ENCODE peak calls at places on chromosomes 5 and 9, in five cellular contexts. F, L, D, Y and B are unnamed samples. For H3K9me3, the result is how much of the 10 kb centered on the place peaks cover.

GRCh38 chr5:99037668-99038067 is 108.9 kb upstream of the CHD1 start:
- DNase-seq in F (no peak), L (peak), D (no peak), Y (no peak), B (no peak)

GRCh38 chr5:2887401-2888348 is 136.2 kb upstream of the IRX2 start:
- DNase-seq in F (no peak), L (no peak), D (no peak), Y (no peak), B (no peak)

GRCh38 chr9:111743275-111743674 is 51.5 kb downstream of the SHOC1 start:
- DNase-seq in F (peak), L (no peak), D (no peak), Y (no peak), B (peak)

GRCh38 chr9:126582427-126582826 is 31.3 kb upstream of the LMX1B start:
- DNase-seq in F (no peak), L (no peak), D (no peak), Y (no peak), B (no peak)

GRCh38 chr9:7976856-7977255 is 177.3 kb upstream of the DMAC1 start:
- DNase-seq in F (no peak), L (no peak), D (no peak), Y (no peak), B (no peak)

GRCh38 chr9:21841133-21841532 is 38.7 kb downstream of the MTAP start:
- DNase-seq in F (no peak), L (no peak), D (no peak), Y (no peak), B (no peak)

GRCh38 chr9:137278061-137278912 is 761 bp downstream of the TOR4A start:
- DNase-seq in F (peak), L (peak), D (no peak), Y (no peak), B (no peak)

GRCh38 chr5:114296191-114296590 is 65.7 kb upstream of the KCNN2 start:
- DNase-seq in F (peak), L (no peak), D (no peak), Y (no peak), B (peak)

GRCh38 chr5:157827429-157827828 is 31.5 kb downstream of the CLINT1 start:
- DNase-seq in F (peak), L (no peak), D (no peak), Y (no peak), B (no peak)

GRCh38 chr9:90956026-90956810 is 154.6 kb downstream of the SYK start:
- DNase-seq in F (peak), L (no peak), D (no peak), Y (no peak), B (no peak)

GRCh38 chr9:114894801-114895433 is 35.5 kb downstream of the TNFSF8 start:
- DNase-seq in F (peak), L (no peak), D (no peak), Y (no peak), B (peak)

GRCh38 chr9:33166263-33167083 is 663 bp downstream of the B4GALT1 start:
- DNase-seq in F (no peak), L (peak), D (no peak), Y (no peak), B (no peak)

GRCh38 chr5:132781029-132781428 is 4.0 kb upstream of the SEPTIN8 start:
- DNase-seq in F (no peak), L (no peak), D (no peak), Y (no peak), B (no peak)

GRCh38 chr5:116632890-116633289 is 58.3 kb upstream of the SEMA6A start:
- DNase-seq in F (no peak), L (no peak), D (no peak), Y (no peak), B (no peak)

GRCh38 chr9:136711751-136712689 is at the start of gene DIPK1B:
- DNase-seq in F (no peak), L (no peak), D (no peak), Y (peak), B (no peak)

GRCh38 chr5:109063223-109063622 is 315.5 kb downstream of the FER start:
- DNase-seq in F (peak), L (no peak), D (no peak), Y (no peak), B (no peak)

GRCh38 chr9:125551781-125552180 is 155.2 kb downstream of the MAPKAP1 start:
- DNase-seq in F (peak), L (no peak), D (no peak), Y (no peak), B (no peak)

GRCh38 chr9:90891656-90892055 is 90.0 kb downstream of the SYK start:
- DNase-seq in F (no peak), L (no peak), D (no peak), Y (no peak), B (no peak)

GRCh38 chr5:157046041-157046440 is 12.9 kb downstream of the HAVCR1 start:
- DNase-seq in F (peak), L (no peak), D (no peak), Y (no peak), B (no peak)

GRCh38 chr9:103364753-103365152 is 369.6 kb downstream of the CYLC2 start:
- DNase-seq in F (peak), L (no peak), D (no peak), Y (no peak), B (no peak)

GRCh38 chr5:86968311-86968753 is 299.4 kb upstream of the RASA1 start:
- DNase-seq in F (peak), L (no peak), D (no peak), Y (peak), B (peak)

GRCh38 chr9:123893146-123893545 is 36.8 kb downstream of the DENND1A start:
- DNase-seq in F (no peak), L (no peak), D (no peak), Y (no peak), B (no peak)

GRCh38 chr9:123893831-123894460 is 36.0 kb downstream of the DENND1A start:
- DNase-seq in F (peak), L (no peak), D (no peak), Y (no peak), B (peak)

GRCh38 chr9:123894822-123895221 is 35.1 kb downstream of the DENND1A start:
- DNase-seq in F (no peak), L (no peak), D (no peak), Y (no peak), B (no peak)
- H3K4me3 ChIP-seq in F (no peak), L (no peak), D (no peak), Y (no peak), B (no peak)

DNA sequence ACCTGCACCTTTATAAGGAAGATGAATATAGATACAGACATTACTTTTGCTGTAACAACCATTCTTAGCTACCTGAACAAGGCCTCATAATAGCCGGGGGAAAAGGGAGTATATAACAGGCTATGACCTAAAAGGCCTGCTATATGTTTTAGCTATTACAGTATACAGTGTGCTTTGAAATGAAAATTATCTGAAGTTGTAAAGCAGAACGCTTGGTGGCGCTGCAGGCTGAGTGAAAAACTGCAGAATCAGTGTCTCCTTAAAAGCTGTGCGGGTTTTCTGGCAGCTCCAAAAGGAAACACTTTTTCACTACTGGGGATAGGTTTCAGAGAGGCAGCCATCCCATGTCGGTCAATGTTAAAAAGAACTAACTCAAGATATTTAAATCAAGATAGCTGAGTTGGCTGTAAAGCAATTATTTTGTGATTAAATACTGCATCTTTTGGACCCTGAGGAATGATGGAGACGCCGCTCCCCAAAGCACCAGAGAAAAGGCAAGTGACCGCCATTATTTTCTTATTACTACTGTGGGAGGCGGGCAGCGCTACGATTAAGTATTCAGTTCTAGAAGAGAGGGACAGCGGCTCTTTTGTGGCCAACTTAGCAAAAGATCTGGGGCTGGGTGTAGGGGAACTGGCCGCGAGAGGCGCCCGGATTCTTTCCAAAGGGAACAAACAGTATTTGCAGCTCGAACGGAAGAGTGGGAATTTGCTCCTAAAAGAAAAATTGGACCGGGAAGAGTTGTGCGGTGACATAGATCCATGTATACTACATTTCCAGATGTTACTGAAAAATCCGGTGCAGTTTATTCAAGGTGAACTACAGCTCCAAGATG is 5.9 kb downstream of the PCDHB6 start:
- DNase-seq in F (no peak), L (no peak), D (no peak), Y (no peak), B (no peak)
- H3K9me3 ChIP-seq in F (under half), L (under half), D (under half), Y (under half), B (under half)

DNA sequence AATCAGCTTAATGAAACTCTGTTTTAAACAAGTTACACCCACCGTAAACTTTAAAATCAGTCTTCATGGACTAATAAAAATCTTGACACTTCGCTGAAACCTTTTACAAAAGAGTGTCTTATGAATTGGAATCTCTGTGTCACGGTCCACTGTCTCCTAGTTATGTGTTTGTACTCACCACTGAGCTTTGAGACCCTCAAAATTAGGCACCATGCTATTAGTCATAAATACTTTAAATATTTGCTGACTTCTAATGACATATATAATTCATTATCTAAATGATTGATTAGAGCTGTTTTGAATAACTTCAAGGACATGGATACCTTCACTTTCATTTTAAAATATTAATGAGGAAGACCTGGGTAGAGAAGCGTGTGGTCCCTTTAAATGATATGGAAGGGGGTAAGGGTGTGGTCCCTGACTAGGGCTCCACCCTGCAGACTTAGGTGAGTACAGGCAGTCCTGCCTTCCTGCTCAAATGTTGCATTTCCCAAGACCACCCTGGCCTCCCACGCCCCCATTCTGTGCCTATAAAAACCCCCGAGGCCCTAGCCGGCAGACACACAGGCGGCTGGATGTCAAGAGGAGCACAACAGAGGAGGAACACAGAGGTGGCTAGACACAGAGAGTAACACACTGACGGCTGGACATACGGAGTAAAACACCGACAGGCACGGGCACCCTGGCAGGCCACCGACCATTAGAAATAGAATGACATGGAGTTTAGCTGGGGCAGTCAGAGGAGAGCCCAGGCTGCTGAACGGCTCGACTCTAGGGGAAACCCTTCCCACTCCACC is 179.0 kb upstream of the CDH9 start:
- DNase-seq in F (no peak), L (no peak), D (no peak), Y (no peak), B (no peak)
- H3K4me3 ChIP-seq in F (no peak), L (no peak), D (no peak), Y (no peak), B (no peak)

DNA sequence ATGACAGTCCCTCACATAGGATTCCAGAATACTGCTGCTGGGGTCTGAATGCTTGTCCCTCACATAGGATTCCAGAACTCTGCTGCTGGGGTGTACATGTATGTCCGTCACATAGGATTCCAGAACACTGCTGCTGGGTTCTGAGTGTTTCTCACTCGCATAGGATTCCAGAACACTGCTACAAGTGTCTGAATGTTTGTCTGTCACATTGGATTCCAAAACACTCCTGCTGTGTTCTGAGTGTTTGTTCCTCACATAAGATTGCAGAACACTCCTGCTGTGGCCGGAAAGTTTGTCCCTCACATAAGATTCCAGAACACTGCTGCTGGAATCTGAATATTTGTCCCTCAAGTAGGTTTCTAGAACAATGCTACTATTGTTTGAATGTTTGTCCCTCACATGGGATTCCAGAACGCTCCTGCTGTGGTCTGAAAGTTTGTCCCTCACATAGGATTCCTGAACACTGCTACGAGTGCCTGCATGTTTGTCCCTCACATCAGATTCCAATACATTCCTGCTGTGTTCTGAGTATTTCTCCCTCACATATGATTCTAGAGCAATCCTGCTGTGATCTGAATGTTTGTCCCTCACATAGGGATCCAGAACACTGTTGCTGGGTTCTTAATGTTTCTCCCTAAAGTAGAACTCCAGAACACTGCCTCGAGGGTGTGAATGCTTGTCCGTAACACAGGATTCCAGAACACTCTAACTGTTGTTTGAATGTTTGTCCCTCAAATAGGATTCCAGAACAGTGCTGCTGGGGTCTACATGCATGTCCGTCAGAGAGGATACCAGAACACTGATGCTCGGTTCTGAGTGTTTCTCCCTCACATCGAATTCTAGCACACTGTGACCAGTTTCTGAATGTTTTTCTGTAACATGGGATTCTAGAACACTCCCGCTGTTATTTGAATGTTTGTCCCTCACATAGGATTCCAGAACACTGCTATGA is 200.4 kb downstream of the FOXD4L6 start:
- DNase-seq in F (no peak), L (no peak), D (no peak), Y (no peak), B (no peak)
- H3K9me3 ChIP-seq in F (under half), L (half or more), D (under half), Y (under half), B (under half)

DNA sequence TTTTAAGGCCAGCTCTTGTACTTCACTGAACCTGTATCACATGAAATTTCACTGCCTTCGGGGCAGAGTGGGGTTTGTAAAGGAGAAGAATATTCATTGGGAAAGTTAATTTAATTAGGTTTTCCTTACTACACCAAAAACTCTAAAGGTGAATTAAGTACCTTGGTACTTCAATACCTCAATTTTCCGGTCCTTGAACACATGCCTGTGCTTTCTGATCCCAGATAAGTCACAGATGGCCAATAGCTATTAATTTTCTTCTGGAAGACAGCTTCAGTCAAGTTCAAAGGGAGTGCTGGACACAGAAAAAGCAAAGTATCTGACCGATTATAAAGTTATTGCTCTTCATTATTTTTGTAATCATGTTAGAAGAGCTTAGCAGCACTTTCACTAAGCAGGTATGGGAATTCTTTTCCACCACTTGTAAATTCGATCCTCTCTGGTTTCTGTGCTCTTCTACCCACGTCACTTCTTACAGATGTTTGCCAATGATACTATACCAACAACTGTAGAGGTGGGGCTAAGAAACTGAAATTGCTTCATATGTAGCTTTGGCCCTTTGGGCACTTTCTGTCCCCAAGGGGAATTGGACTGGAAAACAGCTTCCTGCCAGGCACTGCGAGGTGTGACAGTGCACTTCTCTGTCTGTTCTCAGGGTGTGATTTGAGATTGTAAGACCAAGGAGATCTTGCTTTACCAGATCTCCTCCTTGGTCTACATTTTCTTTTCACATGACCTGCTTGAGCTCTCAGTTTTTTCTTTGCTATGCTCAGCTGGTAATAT is 164.0 kb downstream of the CCDC192 start:
- DNase-seq in F (no peak), L (no peak), D (no peak), Y (no peak), B (no peak)
- H3K4me3 ChIP-seq in F (no peak), L (no peak), D (no peak), Y (no peak), B (no peak)

DNA sequence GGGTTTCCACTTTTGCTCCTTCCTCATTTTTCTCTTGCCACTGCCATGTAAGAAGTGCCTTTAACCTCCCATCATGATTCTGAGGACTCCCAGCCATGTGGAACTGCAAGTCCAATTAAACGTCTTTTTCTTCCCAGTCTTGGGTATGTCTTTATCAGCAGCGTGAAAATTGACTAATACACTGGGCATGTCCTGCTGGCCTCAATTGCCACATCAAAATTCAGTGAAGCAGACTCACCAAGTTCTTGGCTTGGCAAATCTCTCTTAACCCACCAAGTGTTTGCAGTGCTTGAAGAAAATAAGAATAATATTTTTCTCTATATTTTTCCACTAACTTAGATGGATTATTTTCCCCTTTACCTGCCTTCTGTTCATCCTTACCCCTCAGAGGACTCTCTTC is 212.0 kb downstream of the BRINP1 start:
- DNase-seq in F (peak), L (no peak), D (no peak), Y (no peak), B (no peak)
- H3K9me3 ChIP-seq in F (under half), L (under half), D (under half), Y (under half), B (under half)

GRCh38 chr5:39356263-39356662 is 8.0 kb downstream of the C9 start:
- DNase-seq in F (no peak), L (no peak), D (no peak), Y (no peak), B (no peak)
- H3K4me3 ChIP-seq in F (no peak), L (no peak), D (no peak), Y (no peak), B (no peak)

DNA sequence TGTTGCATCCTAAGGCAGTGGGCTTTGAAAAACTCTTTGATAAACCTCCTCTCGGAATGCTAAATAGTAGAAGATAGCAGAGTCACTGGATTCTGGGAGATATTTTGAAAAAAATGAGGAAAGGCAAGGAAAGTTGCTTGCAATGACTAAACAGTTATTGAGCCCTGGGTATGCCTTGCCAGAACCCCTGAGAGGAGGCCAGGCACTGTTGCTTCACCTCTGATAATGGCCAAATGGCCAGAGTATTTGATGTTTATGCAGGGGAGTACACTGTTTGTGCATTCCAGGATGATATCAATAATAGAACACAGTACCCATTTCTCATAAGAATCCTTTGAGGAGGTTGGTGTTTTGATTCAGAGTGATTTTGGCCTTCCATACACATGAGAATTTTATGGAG is 935.1 kb upstream of the WWC1 start:
- DNase-seq in F (no peak), L (no peak), D (no peak), Y (no peak), B (no peak)
- H3K9me3 ChIP-seq in F (under half), L (under half), D (under half), Y (under half), B (under half)